ENCODE peak calls at places on chromosomes 16 and 17, in four cellular contexts. G is right lobe of liver, U is upper lobe of right lung, S is body of pancreas. B is an unnamed sample. For H3K4me1, the result is how much of the 10 kb centered on the place peaks cover.

GRCh38 chr17:40598928-40599627 is 33.8 kb upstream of the CCR7 start:
- DNase-seq in S (no peak), U (no peak), G (no peak), B (no peak)

GRCh38 chr16:8620535-8620934 is 963 bp upstream of the METTL22 start:
- DNase-seq in U (no peak), G (no peak), S (no peak), B (no peak)

GRCh38 chr17:69424287-69425041 is 10.0 kb downstream of the MAP2K6 start:
- DNase-seq in U (no peak), S (no peak), G (no peak), B (no peak)

GRCh38 chr17:14926073-14926472 is 339.1 kb downstream of the PMP22 start:
- DNase-seq in G (no peak), U (no peak), S (no peak), B (no peak)

GRCh38 chr17:82794781-82795505 is 43.1 kb downstream of the TBCD start:
- DNase-seq in S (no peak), U (no peak), G (no peak), B (no peak)

GRCh38 chr17:78185981-78186688 is 717 bp downstream of the TK1 start:
- DNase-seq in G (no peak), S (no peak), U (peak), B (peak)

GRCh38 chr17:38587956-38588771 is 17.6 kb downstream of the SRCIN1 start:
- DNase-seq in G (no peak), U (no peak), S (no peak), B (no peak)

GRCh38 chr17:79226037-79226436 is 151.4 kb downstream of the ENGASE start:
- DNase-seq in G (no peak), U (no peak), S (no peak), B (no peak)

GRCh38 chr16:83793179-83793578 is 14.6 kb upstream of the HSBP1 start:
- DNase-seq in S (no peak), U (no peak), G (no peak), B (no peak)

GRCh38 chr16:59463776-59464175 is 729.7 kb upstream of the GOT2 start:
- DNase-seq in U (no peak), G (no peak), S (no peak), B (no peak)

GRCh38 chr17:81831957-81832607 is 1.0 kb downstream of the MCRIP1 start:
- DNase-seq in S (no peak), U (peak), G (no peak), B (no peak)

GRCh38 chr17:46977750-46978488 is 1.1 kb downstream of the RPRML start:
- DNase-seq in S (no peak), U (no peak), G (no peak), B (no peak)

GRCh38 chr16:27703545-27703944 is 153.6 kb downstream of the KATNIP start:
- DNase-seq in S (no peak), U (peak), G (no peak), B (no peak)

GRCh38 chr16:51877686-51878085 is 669.3 kb downstream of the TOX3 start:
- DNase-seq in U (no peak), G (no peak), S (no peak), B (no peak)

GRCh38 chr16:1057252-1057932 is 15.2 kb upstream of the SSTR5 start:
- DNase-seq in U (no peak), S (peak), G (peak), B (peak)

GRCh38 chr16:30619643-30620042 is 9.5 kb upstream of the ZNF689 start:
- DNase-seq in U (no peak), S (no peak), G (no peak), B (no peak)

GRCh38 chr17:74305865-74306654 is 20.0 kb upstream of the KIF19 start:
- DNase-seq in G (no peak), S (no peak), U (no peak), B (no peak)

GRCh38 chr16:30335598-30336474 is 19.3 kb downstream of the CD2BP2 start:
- DNase-seq in G (peak), S (peak), U (peak), B (no peak)

DNA sequence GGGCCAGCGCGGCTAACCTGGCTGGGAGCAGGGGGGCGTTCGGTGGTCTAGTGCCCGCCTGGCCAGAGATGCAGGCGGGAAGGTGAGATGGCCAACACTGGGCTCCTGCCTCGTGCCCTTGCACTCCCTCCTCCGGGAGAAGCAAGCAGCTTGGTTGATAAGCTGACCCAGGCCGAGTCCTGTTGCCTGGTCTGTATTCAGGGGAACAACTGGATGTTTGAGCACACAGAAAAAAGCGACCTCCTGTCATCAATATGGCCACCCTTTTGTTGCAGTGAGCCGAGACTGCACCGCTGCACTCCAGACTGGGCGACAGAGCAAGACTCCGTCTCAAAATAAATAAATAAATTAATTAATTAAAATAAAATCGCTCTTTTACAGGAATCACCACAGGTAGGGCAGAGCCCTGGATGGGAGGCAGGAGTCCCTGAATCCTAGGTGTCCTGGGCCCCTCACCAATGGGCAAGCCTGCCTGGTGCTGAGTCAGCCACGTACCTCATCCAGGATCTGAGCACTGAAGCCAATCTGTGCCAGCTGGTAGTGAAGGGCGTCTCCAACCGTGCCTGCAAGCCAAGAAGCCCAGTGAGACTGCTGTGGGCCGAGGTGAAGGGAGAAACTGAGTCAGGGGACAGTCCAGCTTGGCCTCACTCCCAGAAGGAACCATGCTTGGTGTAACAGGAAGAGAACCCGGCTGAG is 31.8 kb downstream of the HASPIN start:
- DNase-seq in S (peak), U (no peak), G (no peak), B (no peak)
- H3K4me3 ChIP-seq in S (peak), U (peak), G (peak), B (no peak)

GRCh38 chr17:28910534-28910933 is 7.7 kb upstream of the DHRS13 start:
- DNase-seq in U (no peak), G (no peak), S (no peak), B (no peak)

GRCh38 chr17:28911411-28912045 is 8.6 kb upstream of the DHRS13 start:
- DNase-seq in S (no peak), G (no peak), U (no peak), B (no peak)

GRCh38 chr17:28912938-28913333 is 10.1 kb upstream of the DHRS13 start:
- DNase-seq in G (no peak), U (no peak), S (no peak), B (no peak)

GRCh38 chr17:28908640-28909098 is 5.8 kb upstream of the DHRS13 start:
- DNase-seq in U (no peak), G (no peak), S (no peak), B (no peak)

GRCh38 chr17:28912281-28912937 is 9.5 kb upstream of the DHRS13 start:
- DNase-seq in G (peak), S (no peak), U (no peak), B (peak)
- TF ChIP-seq CTCF in G (peak), S (no peak), U (peak), B (peak)

GRCh38 chr16:81617021-81617346 is 162.1 kb upstream of the PLCG2 start:
- DNase-seq in U (no peak), S (no peak), G (no peak), B (no peak)

GRCh38 chr16:81614654-81615359 is 164.3 kb upstream of the PLCG2 start:
- DNase-seq in S (no peak), U (no peak), G (no peak), B (no peak)

GRCh38 chr16:81615411-81615810 is 163.7 kb upstream of the PLCG2 start:
- DNase-seq in S (no peak), U (no peak), G (no peak), B (no peak)

GRCh38 chr16:81615833-81616232 is 163.3 kb upstream of the PLCG2 start:
- DNase-seq in S (no peak), U (no peak), G (no peak), B (no peak)

DNA sequence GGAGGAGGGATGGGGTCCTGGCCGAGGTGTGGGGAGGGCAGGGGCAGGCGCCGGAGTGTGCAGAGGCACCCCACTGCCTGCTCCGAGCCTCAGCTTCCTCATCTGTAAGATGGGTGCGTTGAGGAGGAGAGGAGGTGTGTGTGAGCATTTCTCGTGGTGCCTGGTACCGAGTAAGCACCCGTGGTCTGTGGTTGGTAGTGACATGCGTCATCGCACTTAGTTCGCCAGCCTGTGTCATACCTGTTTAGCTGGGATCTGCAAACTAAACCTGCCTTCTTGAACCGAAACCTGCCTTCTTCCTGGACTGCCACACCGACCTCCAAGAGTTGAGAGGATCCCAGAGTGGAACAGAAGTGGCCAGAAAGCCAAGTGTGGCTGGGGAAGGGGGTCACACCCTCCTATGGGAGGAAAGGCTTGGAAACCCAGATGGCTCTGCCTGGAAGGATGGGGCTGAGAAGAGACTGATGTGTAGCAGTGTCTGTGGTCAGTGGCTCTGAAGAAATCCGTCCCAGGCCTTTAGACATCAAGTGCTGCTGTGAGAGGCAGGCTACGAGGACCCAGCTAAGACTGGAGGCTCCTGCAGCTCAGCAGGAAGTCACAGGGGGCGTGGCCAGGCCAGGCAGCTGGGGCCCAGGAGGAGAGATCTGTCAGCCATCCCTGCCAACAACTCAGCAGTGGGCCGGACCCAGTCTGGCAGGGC is 162.6 kb upstream of the PLCG2 start:
- DNase-seq in S (no peak), G (peak), U (peak), B (peak)
- H3K4me1 ChIP-seq in S (under half), G (under half), U (under half), B (under half)

DNA sequence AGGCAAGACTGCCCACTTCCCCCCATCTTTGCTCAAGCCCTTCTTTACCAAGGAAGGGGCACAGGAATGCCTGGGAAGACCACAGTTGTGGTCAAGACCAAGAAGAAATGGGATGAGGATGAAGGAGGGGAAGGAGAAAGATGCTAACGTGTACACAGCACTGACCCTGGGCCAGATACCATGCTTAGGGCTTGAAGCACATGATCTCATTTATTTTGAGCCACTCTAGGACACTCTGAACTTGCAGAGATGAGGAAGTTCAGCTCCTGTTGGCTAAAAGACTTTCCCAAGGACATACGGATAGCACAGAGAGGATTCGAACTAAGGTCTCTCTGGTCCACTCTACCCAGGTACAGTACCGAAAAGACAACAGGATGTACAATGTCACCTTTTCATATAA is 42.6 kb downstream of the PIK3R5 start:
- DNase-seq in G (no peak), S (no peak), U (no peak), B (no peak)
- H3K4me3 ChIP-seq in G (no peak), S (no peak), U (no peak), B (no peak)

GRCh38 chr16:67326472-67327309 is at the start of the genes KCTD19 and LRRC36:
- DNase-seq in U (peak), S (peak), G (peak), B (peak)
- TF ChIP-seq CTCF in U (peak), S (peak), G (peak), B (peak)

GRCh38 chr16:81516478-81517149 is 72.0 kb downstream of the CMIP start:
- DNase-seq in S (no peak), U (peak), G (no peak), B (peak)
- H3K4me1 ChIP-seq in S (under half), U (under half), G (under half), B (under half)

GRCh38 chr17:75530837-75531723 is 5.6 kb downstream of the LLGL2 start:
- DNase-seq in G (no peak), U (no peak), S (no peak), B (no peak)
- H3K4me3 ChIP-seq in G (no peak), U (no peak), S (no peak), B (no peak)

B was measured in mucosa of descending colon.